ENCODE peak calls at places on chromosome 22, in five cellular contexts. D, A, H, B and Q are unnamed samples.

GRCh38 chr22:37989146-37990045 is 5.0 kb upstream of the SOX10 start:
- DNase-seq in D (no peak), A (no peak), H (no peak), B (no peak), Q (no peak)

GRCh38 chr22:37784829-37785495 is 22.8 kb upstream of the GCAT start:
- DNase-seq in D (peak; percentile 84), A (no peak), H (no peak), B (no peak), Q (no peak)

GRCh38 chr22:22746963-22747933 is 102.8 kb downstream of the GGTLC2 start:
- DNase-seq in D (peak; percentile 16), A (no peak), H (no peak), B (no peak), Q (no peak)

GRCh38 chr22:21791635-21792625 is 56.3 kb upstream of the YPEL1 start:
- DNase-seq in D (no peak), A (no peak), H (no peak), B (no peak), Q (no peak)

GRCh38 chr22:36197065-36197440 is 4.6 kb downstream of the APOL4 start:
- DNase-seq in D (peak; percentile 42), A (peak; percentile 67), H (peak; percentile 71), B (peak; percentile 58), Q (no peak)

GRCh38 chr22:39502109-39502788 is at the start of gene MIEF1:
- DNase-seq in D (peak; percentile 99), A (peak; percentile 99), H (peak; percentile 98), B (peak; percentile 98), Q (peak; percentile 97)

GRCh38 chr22:44182591-44183588 is 2.2 kb downstream of the PARVG start:
- DNase-seq in D (peak; percentile 62), A (peak; percentile 48), H (no peak), B (no peak), Q (peak; percentile 65)

GRCh38 chr22:25282346-25282670 is 62.9 kb downstream of the CRYBB2 start:
- DNase-seq in D (no peak), A (no peak), H (no peak), B (peak; percentile 0), Q (no peak)

GRCh38 chr22:17199131-17199731 is 20.0 kb downstream of the ADA2 start:
- DNase-seq in D (no peak), A (peak; percentile 30), H (peak; percentile 71), B (no peak), Q (no peak)

GRCh38 chr22:20520093-20520511 is 12.7 kb downstream of the MED15 start:
- DNase-seq in D (no peak), A (no peak), H (no peak), B (no peak), Q (no peak)

GRCh38 chr22:19514831-19515565 is 9.2 kb downstream of the CLDN5 start:
- DNase-seq in D (no peak), A (no peak), H (no peak), B (no peak), Q (no peak)

GRCh38 chr22:26777402-26777801 is 120.0 kb downstream of the MIAT start:
- DNase-seq in D (no peak), A (no peak), H (peak; percentile 52), B (no peak), Q (no peak)

GRCh38 chr22:24247564-24248344 is 2.9 kb upstream of the GGT5 start:
- DNase-seq in D (peak; percentile 81), A (peak; percentile 89), H (peak; percentile 90), B (peak; percentile 87), Q (peak; percentile 93)

GRCh38 chr22:31235076-31235475 is 23.0 kb downstream of the LIMK2 start:
- DNase-seq in D (no peak), A (no peak), H (no peak), B (no peak), Q (no peak)

GRCh38 chr22:17961443-17961729 is 63.0 kb downstream of the MICAL3 start:
- DNase-seq in D (no peak), A (no peak), H (no peak), B (no peak), Q (no peak)

GRCh38 chr22:50318698-50319411 is 8.0 kb downstream of the DENND6B start:
- DNase-seq in D (no peak), A (no peak), H (no peak), B (no peak), Q (no peak)

GRCh38 chr22:37843746-37844089 is 416 bp downstream of the ANKRD54 start:
- DNase-seq in D (peak; percentile 59), A (peak; percentile 47), H (peak; percentile 69), B (no peak), Q (no peak)

GRCh38 chr22:39123811-39124668 is 27.0 kb downstream of the APOBEC3H start:
- DNase-seq in D (no peak), A (no peak), H (no peak), B (peak; percentile 52), Q (no peak)

GRCh38 chr22:36936362-36937116 is 23.1 kb downstream of the CSF2RB start:
- DNase-seq in D (no peak), A (no peak), H (no peak), B (no peak), Q (peak; percentile 42)

GRCh38 chr22:42299586-42300285 is 29.3 kb upstream of the TCF20 start:
- DNase-seq in D (peak; percentile 48), A (peak; percentile 48), H (peak; percentile 44), B (peak; percentile 52), Q (no peak)

GRCh38 chr22:43212434-43212952 is 25.6 kb upstream of the TTLL12 start:
- DNase-seq in D (no peak), A (no peak), H (no peak), B (no peak), Q (no peak)

GRCh38 chr22:39556970-39557811 is 13.4 kb upstream of the CACNA1I start:
- DNase-seq in D (no peak), A (no peak), H (peak; percentile 44), B (peak; percentile 56), Q (no peak)

GRCh38 chr22:36325163-36326031 is 62.4 kb downstream of the MYH9 start:
- DNase-seq in D (peak; percentile 80), A (no peak), H (no peak), B (no peak), Q (peak; percentile 72)

GRCh38 chr22:27299181-27300085 is 502.1 kb downstream of the MN1 start:
- DNase-seq in D (no peak), A (no peak), H (no peak), B (no peak), Q (no peak)

GRCh38 chr22:29580200-29580810 is 608 bp downstream of the NIPSNAP1 start:
- DNase-seq in D (peak; percentile 33), A (no peak), H (peak; percentile 44), B (no peak), Q (no peak)

GRCh38 chr22:29578462-29578861 is 2.5 kb downstream of the NIPSNAP1 start:
- DNase-seq in D (no peak), A (no peak), H (no peak), B (no peak), Q (no peak)

GRCh38 chr22:29584975-29585374 is 4.1 kb upstream of the NIPSNAP1 start:
- DNase-seq in D (no peak), A (no peak), H (no peak), B (no peak), Q (no peak)

GRCh38 chr22:29581799-29582198 is 886 bp upstream of the NIPSNAP1 start:
- DNase-seq in D (peak; percentile 71), A (no peak), H (no peak), B (no peak), Q (peak; percentile 43)
- H3K4me3 ChIP-seq in D (peak overlapping the region; percentile 67), A (no peak overlapping the region), H (no peak overlapping the region), B (no peak overlapping the region), Q (no peak overlapping the region)

GRCh38 chr22:49238181-49239141 is 589.2 kb downstream of the BRD1 start:
- DNase-seq in D (no peak), A (no peak), H (no peak), B (no peak), Q (peak; percentile 27)

GRCh38 chr22:49236541-49237075 is 591.1 kb downstream of the BRD1 start:
- DNase-seq in D (no peak), A (no peak), H (no peak), B (no peak), Q (peak; percentile 11)

GRCh38 chr22:49237703-49238102 is 590.0 kb downstream of the BRD1 start:
- DNase-seq in D (no peak), A (no peak), H (no peak), B (no peak), Q (no peak)

GRCh38 chr22:49235463-49236300 is 592.0 kb downstream of the BRD1 start:
- DNase-seq in D (peak; percentile 19), A (no peak), H (no peak), B (no peak), Q (peak; percentile 18)

DNA sequence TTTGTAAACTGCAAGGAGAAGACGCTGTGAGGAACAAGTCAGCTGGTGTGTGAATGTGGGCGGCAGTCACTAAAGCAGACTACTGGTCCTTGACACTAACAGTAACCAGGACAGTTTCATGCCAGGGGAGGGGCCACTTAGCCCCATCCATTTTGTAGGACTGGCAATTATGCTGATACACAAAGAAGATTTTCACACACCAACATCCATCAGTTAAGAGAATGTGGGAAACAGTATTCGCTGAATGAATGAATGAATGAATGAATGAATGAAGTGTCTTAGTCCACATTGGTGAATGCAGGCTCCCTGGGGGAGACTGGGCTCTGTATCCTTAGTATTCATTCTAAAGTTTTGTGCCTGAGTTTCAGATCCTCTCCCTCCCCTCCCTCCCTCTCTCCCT is 590.4 kb downstream of the BRD1 start:
- DNase-seq in D (no peak), A (no peak), H (no peak), B (no peak), Q (no peak)
- H3K9me3 ChIP-seq in D (no peaks in the 10 kb centered on the region), A (no peaks in the 10 kb centered on the region), H (no peaks in the 10 kb centered on the region), B (no peaks in the 10 kb centered on the region), Q (no peaks in the 10 kb centered on the region)

GRCh38 chr22:46737976-46738641 is at the start of gene CERK:
- DNase-seq in D (peak; percentile 87), A (peak; percentile 82), H (peak; percentile 92), B (peak; percentile 90), Q (peak; percentile 81)
- H3K4me1 ChIP-seq in D (peaks cover 73% of the 10 kb centered on the region), A (peaks cover 91% of the 10 kb centered on the region), H (peaks cover 11% of the 10 kb centered on the region), B (peaks cover 25% of the 10 kb centered on the region), Q (peaks cover 10% of the 10 kb centered on the region)

DNA sequence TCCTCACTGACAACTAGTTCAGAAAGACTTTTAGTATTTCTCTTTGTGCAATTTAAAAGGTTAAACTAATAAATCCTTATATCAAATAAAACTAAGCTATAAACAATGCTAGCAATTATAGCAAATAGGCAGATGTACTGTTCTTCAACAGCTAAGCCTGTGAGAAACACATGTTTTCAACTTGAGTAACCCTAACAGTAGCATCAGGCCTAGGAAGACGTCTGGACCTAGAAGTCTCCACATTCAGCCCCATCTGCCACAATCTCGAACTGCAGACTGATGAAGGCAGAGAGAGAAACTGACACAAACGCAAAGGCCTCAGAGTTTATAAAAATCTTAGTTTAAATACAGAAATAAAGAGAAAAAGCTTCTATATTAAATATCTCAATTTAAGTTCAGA is 2.5 kb downstream of the ST13 start:
- DNase-seq in D (no peak), A (no peak), H (no peak), B (no peak), Q (no peak)
- H3K4me3 ChIP-seq in D (no peak overlapping the region), A (peak overlapping the region; percentile 84), H (peak overlapping the region; percentile 84), B (peak overlapping the region; percentile 90), Q (no peak overlapping the region)

GRCh38 chr22:47593291-47593690 is 830.8 kb downstream of the TBC1D22A start:
- DNase-seq in D (no peak), A (no peak), H (no peak), B (no peak), Q (no peak)
- H3K9me3 ChIP-seq in D (no peaks in the 10 kb centered on the region), A (peaks cover 10% of the 10 kb centered on the region), H (no peaks in the 10 kb centered on the region), B (no peaks in the 10 kb centered on the region), Q (no peaks in the 10 kb centered on the region)

GRCh38 chr22:45239378-45240136 is 1.1 kb downstream of the KIAA0930 start:
- DNase-seq in D (no peak), A (no peak), H (peak; percentile 58), B (no peak), Q (no peak)
- H3K4me1 ChIP-seq in D (peaks cover 18% of the 10 kb centered on the region), A (peaks cover 21% of the 10 kb centered on the region), H (peaks cover 11% of the 10 kb centered on the region), B (peaks cover 5% of the 10 kb centered on the region), Q (no peaks in the 10 kb centered on the region)